ENCODE peak calls at places on chromosomes 7 and 10, in five cellular contexts. N is CD8-positive, alpha-beta T cell; X is AG09309; G is stimulated activated CD8-positive, alpha-beta memory T cell treated with anti-CD3 and anti-CD28 coated beads, Interleukin-12 subunit alpha, Interleukin-12 subunit beta, amount 100 ng/mL, for 1 hour; M is DMS153. Y is an unnamed sample.

GRCh38 chr10:78741541-78741940 is 327.2 kb upstream of the ZMIZ1 start:
- DNase-seq in N (no peak), X (peak), G (no peak), M (no peak), Y (no peak)

GRCh38 chr10:80161321-80162084 is 29.0 kb downstream of the PLAC9 start:
- DNase-seq in N (no peak), X (no peak), G (no peak), M (no peak), Y (no peak)

GRCh38 chr10:75083972-75084833 is 27.3 kb upstream of the SAMD8 start:
- DNase-seq in N (no peak), X (no peak), G (no peak), M (no peak), Y (no peak)

GRCh38 chr10:42475168-42476098 is 162.9 kb downstream of the ZNF33B start:
- DNase-seq in N (no peak), X (peak), G (no peak), M (no peak), Y (peak)

GRCh38 chr10:98879486-98879885 is 356.2 kb downstream of the HPSE2 start:
- DNase-seq in N (no peak), X (no peak), G (no peak), M (no peak), Y (no peak)

GRCh38 chr7:55056577-55057480 is 38.0 kb downstream of the EGFR start:
- DNase-seq in N (no peak), X (no peak), G (no peak), M (no peak), Y (no peak)

GRCh38 chr10:48389272-48389671 is 82.8 kb downstream of the MAPK8 start:
- DNase-seq in N (no peak), X (no peak), G (no peak), M (no peak), Y (no peak)

GRCh38 chr7:68122806-68123205 is 1126.2 kb downstream of the TYW1 start:
- DNase-seq in N (no peak), X (no peak), G (no peak), M (no peak), Y (no peak)

GRCh38 chr7:92641921-92642511 is 51.8 kb upstream of the FAM133B start:
- DNase-seq in N (peak), X (no peak), G (no peak), M (no peak), Y (no peak)

GRCh38 chr10:15742831-15743230 is 23.1 kb upstream of the ITGA8 start:
- DNase-seq in N (no peak), X (no peak), G (no peak), M (no peak), Y (no peak)

GRCh38 chr10:104777086-104777799 is 136.2 kb downstream of the SORCS3 start:
- DNase-seq in N (no peak), X (no peak), G (no peak), M (no peak), Y (no peak)

GRCh38 chr7:520503-521161 is 986 bp upstream of the PDGFA start:
- DNase-seq in N (no peak), X (no peak), G (no peak), M (no peak), Y (no peak)

GRCh38 chr7:151839511-151839921 is 37.4 kb downstream of the PRKAG2 start:
- DNase-seq in N (no peak), X (no peak), G (no peak), M (no peak), Y (no peak)

GRCh38 chr10:16995867-16996529 is 133.6 kb downstream of the CUBN start:
- DNase-seq in N (no peak), X (no peak), G (no peak), M (no peak), Y (no peak)

GRCh38 chr10:22437620-22438588 is 92.6 kb downstream of the SPAG6 start:
- DNase-seq in N (peak), X (no peak), G (peak), M (no peak), Y (no peak)

GRCh38 chr7:155001756-155002410 is 1.0 kb downstream of the PAXIP1 start:
- DNase-seq in N (no peak), X (no peak), G (no peak), M (no peak), Y (peak)

GRCh38 chr7:22675917-22676343 is 51.1 kb upstream of the IL6 start:
- DNase-seq in N (peak), X (no peak), G (no peak), M (no peak), Y (no peak)

GRCh38 chr7:107559864-107560263 is 3.9 kb downstream of the COG5 start:
- DNase-seq in N (no peak), X (no peak), G (no peak), M (no peak), Y (no peak)

GRCh38 chr10:28429573-28430216 is 103.2 kb upstream of the WAC start:
- DNase-seq in N (no peak), X (no peak), G (no peak), M (no peak), Y (no peak)

GRCh38 chr7:132225216-132226030 is 350.8 kb downstream of the PLXNA4 start:
- DNase-seq in N (no peak), X (no peak), G (no peak), M (no peak), Y (no peak)

GRCh38 chr10:11483189-11484148 is 128.0 kb downstream of the USP6NL start:
- DNase-seq in N (no peak), X (no peak), G (no peak), M (no peak), Y (no peak)

GRCh38 chr7:6530626-6531491 is 20.4 kb downstream of the GRID2IP start:
- DNase-seq in N (peak), X (no peak), G (peak), M (no peak), Y (no peak)

GRCh38 chr7:129497156-129497555 is 5.2 kb upstream of the SMKR1 start:
- DNase-seq in N (no peak), X (no peak), G (no peak), M (no peak), Y (no peak)

GRCh38 chr7:149723795-149724495 is 49.4 kb downstream of the ZNF467 start:
- DNase-seq in N (no peak), X (no peak), G (no peak), M (no peak), Y (no peak)

GRCh38 chr7:13851756-13852155 is 137.7 kb downstream of the ETV1 start:
- DNase-seq in N (no peak), X (no peak), G (no peak), M (no peak), Y (peak)

GRCh38 chr7:69684955-69685631 is 86.8 kb downstream of the AUTS2 start:
- DNase-seq in N (no peak), X (no peak), G (no peak), M (no peak), Y (no peak)

GRCh38 chr7:82542665-82543064 is 99.1 kb upstream of the CACNA2D1 start:
- DNase-seq in N (no peak), X (peak), G (no peak), M (no peak), Y (no peak)

GRCh38 chr10:29386347-29386999 is 97.6 kb downstream of the LYZL1 start:
- DNase-seq in N (no peak), X (no peak), G (no peak), M (no peak), Y (no peak)

GRCh38 chr10:57696641-57697040 is 571.1 kb downstream of the IPMK start:
- DNase-seq in N (no peak), X (peak), G (no peak), M (no peak), Y (no peak)

GRCh38 chr7:84876036-84876821 is 310.6 kb downstream of the SEMA3D start:
- DNase-seq in N (no peak), X (no peak), G (no peak), M (no peak), Y (no peak)

GRCh38 chr7:69674701-69675182 is 76.5 kb downstream of the AUTS2 start:
- DNase-seq in N (no peak), X (no peak), G (no peak), M (peak), Y (no peak)

GRCh38 chr7:74424291-74424880 is 29.3 kb upstream of the GTF2IRD1 start:
- DNase-seq in N (no peak), X (no peak), G (no peak), M (no peak), Y (no peak)

GRCh38 chr10:92567952-92568600 is 5.8 kb downstream of the IDE start:
- DNase-seq in N (no peak), X (no peak), G (no peak), M (no peak), Y (no peak)

GRCh38 chr10:114703377-114704125 is 45.5 kb upstream of the ABLIM1 start:
- DNase-seq in N (no peak), X (no peak), G (no peak), M (no peak), Y (peak)

GRCh38 chr7:38728145-38728544 is 97.0 kb upstream of the AMPH start:
- DNase-seq in N (no peak), X (no peak), G (no peak), M (no peak), Y (no peak)

GRCh38 chr10:43045246-43045621 is 31.6 kb upstream of the RET start:
- DNase-seq in N (no peak), X (no peak), G (no peak), M (no peak), Y (peak)

GRCh38 chr10:329361-330099 is 194.3 kb downstream of the ZMYND11 start:
- DNase-seq in N (no peak), X (peak), G (no peak), M (peak), Y (peak)

GRCh38 chr7:106788637-106789036 is 76.4 kb upstream of the PIK3CG start:
- DNase-seq in N (no peak), X (no peak), G (no peak), M (peak), Y (no peak)

GRCh38 chr10:115772606-115773005 is 500.4 kb downstream of the GFRA1 start:
- DNase-seq in N (no peak), X (peak), G (no peak), M (no peak), Y (no peak)

GRCh38 chr7:87148332-87148955 is 3.8 kb upstream of the DMTF1 start:
- DNase-seq in N (no peak), X (no peak), G (no peak), M (no peak), Y (no peak)

Y was measured in glutamatergic neuron.